ENCODE peak calls at places on chromosomes 5 and 9, in five cellular contexts. One of them, this sample, is unnamed.

GRCh38 chr9:91426123-91426745 is 2.6 kb upstream of the NFIL3 start:
- DNase-seq in upper lobe of right lung: no peak
- DNase-seq in left ventricle myocardium inferior: no peak
- DNase-seq in AG10803: peak
- DNase-seq in WERI-Rb-1: no peak
- DNase-seq in this sample: peak

GRCh38 chr5:177592905-177593304 is 902 bp downstream of the TMED9 start:
- DNase-seq in upper lobe of right lung: peak
- DNase-seq in left ventricle myocardium inferior: no peak
- DNase-seq in AG10803: no peak
- DNase-seq in WERI-Rb-1: no peak
- DNase-seq in this sample: no peak

GRCh38 chr5:58582004-58582403 is 871 bp upstream of the RAB3C start:
- DNase-seq in upper lobe of right lung: peak
- DNase-seq in left ventricle myocardium inferior: no peak
- DNase-seq in AG10803: no peak
- DNase-seq in WERI-Rb-1: peak
- DNase-seq in this sample: no peak

GRCh38 chr9:124267271-124267807 is 9.6 kb downstream of the NEK6 start:
- DNase-seq in upper lobe of right lung: peak
- DNase-seq in left ventricle myocardium inferior: no peak
- DNase-seq in AG10803: peak
- DNase-seq in WERI-Rb-1: no peak
- DNase-seq in this sample: peak

GRCh38 chr9:14910178-14910805 is at the start of gene FREM1:
- DNase-seq in upper lobe of right lung: peak
- DNase-seq in left ventricle myocardium inferior: peak
- DNase-seq in AG10803: no peak
- DNase-seq in WERI-Rb-1: no peak
- DNase-seq in this sample: peak

GRCh38 chr5:150404991-150405816 is 7.5 kb downstream of the CD74 start:
- DNase-seq in upper lobe of right lung: no peak
- DNase-seq in left ventricle myocardium inferior: no peak
- DNase-seq in AG10803: no peak
- DNase-seq in WERI-Rb-1: no peak
- DNase-seq in this sample: no peak

GRCh38 chr9:91182429-91182828 is 179.3 kb downstream of the AUH start:
- DNase-seq in upper lobe of right lung: no peak
- DNase-seq in left ventricle myocardium inferior: no peak
- DNase-seq in AG10803: no peak
- DNase-seq in WERI-Rb-1: no peak
- DNase-seq in this sample: no peak

GRCh38 chr5:139379626-139380449 is 3.3 kb downstream of the SLC23A1 start:
- DNase-seq in upper lobe of right lung: no peak
- DNase-seq in left ventricle myocardium inferior: no peak
- DNase-seq in AG10803: no peak
- DNase-seq in WERI-Rb-1: no peak
- DNase-seq in this sample: no peak

GRCh38 chr9:33926746-33927485 is 110.0 kb downstream of the UBE2R2 start:
- DNase-seq in upper lobe of right lung: no peak
- DNase-seq in left ventricle myocardium inferior: no peak
- DNase-seq in AG10803: no peak
- DNase-seq in WERI-Rb-1: no peak
- DNase-seq in this sample: no peak

GRCh38 chr5:144117412-144117811 is 53.0 kb downstream of the YIPF5 start:
- DNase-seq in upper lobe of right lung: no peak
- DNase-seq in left ventricle myocardium inferior: no peak
- DNase-seq in AG10803: no peak
- DNase-seq in WERI-Rb-1: no peak
- DNase-seq in this sample: no peak

GRCh38 chr9:93683331-93684134 is 107.1 kb downstream of the PHF2 start:
- DNase-seq in upper lobe of right lung: peak
- DNase-seq in left ventricle myocardium inferior: no peak
- DNase-seq in AG10803: no peak
- DNase-seq in WERI-Rb-1: peak
- DNase-seq in this sample: no peak

GRCh38 chr5:34543687-34544086 is 112.4 kb upstream of the RAI14 start:
- DNase-seq in upper lobe of right lung: no peak
- DNase-seq in left ventricle myocardium inferior: no peak
- DNase-seq in AG10803: no peak
- DNase-seq in WERI-Rb-1: no peak
- DNase-seq in this sample: no peak

GRCh38 chr9:34546834-34547827 is 24.3 kb upstream of the ENHO start:
- DNase-seq in upper lobe of right lung: peak
- DNase-seq in left ventricle myocardium inferior: peak
- DNase-seq in AG10803: peak
- DNase-seq in WERI-Rb-1: peak
- DNase-seq in this sample: peak

GRCh38 chr5:77607324-77607723 is 31.2 kb downstream of the OTP start:
- DNase-seq in upper lobe of right lung: no peak
- DNase-seq in left ventricle myocardium inferior: no peak
- DNase-seq in AG10803: no peak
- DNase-seq in WERI-Rb-1: no peak
- DNase-seq in this sample: no peak

GRCh38 chr5:172630082-172630481 is 11.0 kb upstream of the NEURL1B start:
- DNase-seq in upper lobe of right lung: no peak
- DNase-seq in left ventricle myocardium inferior: no peak
- DNase-seq in AG10803: no peak
- DNase-seq in WERI-Rb-1: no peak
- DNase-seq in this sample: no peak

GRCh38 chr9:130348341-130348740 is 82.8 kb downstream of the HMCN2 start:
- DNase-seq in upper lobe of right lung: no peak
- DNase-seq in left ventricle myocardium inferior: no peak
- DNase-seq in AG10803: no peak
- DNase-seq in WERI-Rb-1: no peak
- DNase-seq in this sample: no peak

GRCh38 chr9:96071245-96072124 is 196.0 kb downstream of the ERCC6L2 start:
- DNase-seq in upper lobe of right lung: no peak
- DNase-seq in left ventricle myocardium inferior: no peak
- DNase-seq in AG10803: peak
- DNase-seq in WERI-Rb-1: peak
- DNase-seq in this sample: peak

GRCh38 chr5:150227606-150228273 is 37.9 kb downstream of the SLC6A7 start:
- DNase-seq in upper lobe of right lung: peak
- DNase-seq in left ventricle myocardium inferior: no peak
- DNase-seq in AG10803: peak
- DNase-seq in WERI-Rb-1: no peak
- DNase-seq in this sample: peak

GRCh38 chr9:69820955-69821788 is 555 bp downstream of the CFAP95 start:
- DNase-seq in upper lobe of right lung: no peak
- DNase-seq in left ventricle myocardium inferior: no peak
- DNase-seq in AG10803: no peak
- DNase-seq in WERI-Rb-1: no peak
- DNase-seq in this sample: no peak

GRCh38 chr9:21919377-21920362 is 74.5 kb downstream of the CDKN2A start:
- DNase-seq in upper lobe of right lung: no peak
- DNase-seq in left ventricle myocardium inferior: no peak
- DNase-seq in AG10803: peak
- DNase-seq in WERI-Rb-1: no peak
- DNase-seq in this sample: peak

GRCh38 chr9:34378376-34379060 is 1.8 kb upstream of the MYORG start:
- DNase-seq in upper lobe of right lung: no peak
- DNase-seq in left ventricle myocardium inferior: no peak
- DNase-seq in AG10803: no peak
- DNase-seq in WERI-Rb-1: no peak
- DNase-seq in this sample: no peak

GRCh38 chr9:4242239-4242638 is 57.6 kb downstream of the GLIS3 start:
- DNase-seq in upper lobe of right lung: no peak
- DNase-seq in left ventricle myocardium inferior: no peak
- DNase-seq in AG10803: no peak
- DNase-seq in WERI-Rb-1: no peak
- DNase-seq in this sample: no peak

GRCh38 chr9:70043689-70044449 is at the start of gene MAMDC2:
- DNase-seq in upper lobe of right lung: peak
- DNase-seq in left ventricle myocardium inferior: peak
- DNase-seq in AG10803: peak
- DNase-seq in WERI-Rb-1: no peak
- DNase-seq in this sample: peak

GRCh38 chr5:24644757-24645156 is at the start of gene CDH10:
- DNase-seq in upper lobe of right lung: no peak
- DNase-seq in left ventricle myocardium inferior: no peak
- DNase-seq in AG10803: peak
- DNase-seq in WERI-Rb-1: peak
- DNase-seq in this sample: no peak

GRCh38 chr9:110744753-110745522 is 76.3 kb downstream of the MUSK start:
- DNase-seq in upper lobe of right lung: no peak
- DNase-seq in left ventricle myocardium inferior: no peak
- DNase-seq in AG10803: peak
- DNase-seq in WERI-Rb-1: no peak
- DNase-seq in this sample: peak

GRCh38 chr5:178941361-178941760 is 363 bp downstream of the ZNF454 start:
- DNase-seq in upper lobe of right lung: no peak
- DNase-seq in left ventricle myocardium inferior: peak
- DNase-seq in AG10803: no peak
- DNase-seq in WERI-Rb-1: no peak
- DNase-seq in this sample: no peak

GRCh38 chr5:3362606-3362910 is 233.1 kb upstream of the IRX1 start:
- DNase-seq in upper lobe of right lung: no peak
- DNase-seq in left ventricle myocardium inferior: no peak
- DNase-seq in AG10803: no peak
- DNase-seq in WERI-Rb-1: no peak
- DNase-seq in this sample: no peak

GRCh38 chr9:16640649-16641048 is 229.8 kb downstream of the BNC2 start:
- DNase-seq in upper lobe of right lung: no peak
- DNase-seq in left ventricle myocardium inferior: no peak
- DNase-seq in AG10803: no peak
- DNase-seq in WERI-Rb-1: no peak
- DNase-seq in this sample: no peak
- TF ChIP-seq CTCF in upper lobe of right lung: no peak
- TF ChIP-seq CTCF in left ventricle myocardium inferior: no peak
- TF ChIP-seq CTCF in AG10803: no peak
- TF ChIP-seq CTCF in WERI-Rb-1: peak
- TF ChIP-seq CTCF in this sample: peak

DNA sequence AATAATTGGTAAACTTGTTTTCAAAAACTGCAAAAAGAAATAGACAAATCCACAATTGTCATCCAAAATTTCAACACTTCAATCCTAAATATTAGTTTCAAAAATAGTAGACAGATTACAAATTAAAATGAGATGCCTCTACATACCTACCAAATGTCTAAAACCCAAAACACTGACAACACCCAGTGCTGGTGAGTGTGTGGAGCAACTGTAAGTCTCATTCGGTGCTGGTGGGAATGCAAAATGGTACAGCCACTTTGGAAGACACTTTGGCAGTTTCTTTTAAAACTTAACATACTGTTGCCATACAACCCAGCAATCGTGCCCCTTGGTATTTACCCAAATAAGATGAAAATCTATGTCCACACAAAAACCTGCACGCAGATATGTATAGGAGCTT is 6.7 kb downstream of the ECM2 start:
- DNase-seq in upper lobe of right lung: no peak
- DNase-seq in left ventricle myocardium inferior: no peak
- DNase-seq in AG10803: no peak
- DNase-seq in WERI-Rb-1: no peak
- DNase-seq in this sample: no peak
- H3K4me3 ChIP-seq in upper lobe of right lung: no peak
- H3K4me3 ChIP-seq in left ventricle myocardium inferior: no peak
- H3K4me3 ChIP-seq in AG10803: no peak
- H3K4me3 ChIP-seq in WERI-Rb-1: no peak
- H3K4me3 ChIP-seq in this sample: no peak

GRCh38 chr5:78648359-78649219 is at the start of gene LHFPL2:
- DNase-seq in upper lobe of right lung: peak
- DNase-seq in left ventricle myocardium inferior: peak
- DNase-seq in AG10803: peak
- DNase-seq in WERI-Rb-1: peak
- DNase-seq in this sample: peak
- TF ChIP-seq CTCF in upper lobe of right lung: no peak
- TF ChIP-seq CTCF in left ventricle myocardium inferior: no peak
- TF ChIP-seq CTCF in AG10803: no peak
- TF ChIP-seq CTCF in WERI-Rb-1: no peak
- TF ChIP-seq CTCF in this sample: no peak

DNA sequence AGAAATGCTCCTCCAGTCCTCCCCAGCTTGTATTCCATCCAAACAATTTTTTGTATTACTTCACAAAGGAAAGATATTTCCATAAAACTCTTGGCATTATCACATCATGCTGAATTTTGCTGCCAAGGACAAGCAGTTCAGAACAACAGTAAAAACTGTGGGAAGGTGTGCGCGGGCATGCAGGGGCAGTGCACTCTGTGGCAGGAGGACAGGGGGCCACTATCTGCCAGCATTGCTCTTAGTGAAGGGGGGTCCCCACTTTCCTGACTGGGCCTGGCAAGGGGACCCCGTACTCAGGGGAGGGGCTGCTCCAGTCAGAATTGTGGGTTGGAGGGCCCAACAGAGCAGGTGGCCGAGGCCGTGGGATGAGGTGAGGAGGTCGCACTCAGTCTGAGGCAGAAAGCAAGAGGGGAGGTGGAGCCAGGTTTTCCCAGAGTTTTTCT is 32.8 kb downstream of the ANGPTL2 start:
- DNase-seq in upper lobe of right lung: no peak
- DNase-seq in left ventricle myocardium inferior: no peak
- DNase-seq in AG10803: no peak
- DNase-seq in WERI-Rb-1: no peak
- DNase-seq in this sample: no peak
- H3K4me3 ChIP-seq in upper lobe of right lung: no peak
- H3K4me3 ChIP-seq in left ventricle myocardium inferior: no peak
- H3K4me3 ChIP-seq in AG10803: no peak
- H3K4me3 ChIP-seq in WERI-Rb-1: no peak
- H3K4me3 ChIP-seq in this sample: no peak

DNA sequence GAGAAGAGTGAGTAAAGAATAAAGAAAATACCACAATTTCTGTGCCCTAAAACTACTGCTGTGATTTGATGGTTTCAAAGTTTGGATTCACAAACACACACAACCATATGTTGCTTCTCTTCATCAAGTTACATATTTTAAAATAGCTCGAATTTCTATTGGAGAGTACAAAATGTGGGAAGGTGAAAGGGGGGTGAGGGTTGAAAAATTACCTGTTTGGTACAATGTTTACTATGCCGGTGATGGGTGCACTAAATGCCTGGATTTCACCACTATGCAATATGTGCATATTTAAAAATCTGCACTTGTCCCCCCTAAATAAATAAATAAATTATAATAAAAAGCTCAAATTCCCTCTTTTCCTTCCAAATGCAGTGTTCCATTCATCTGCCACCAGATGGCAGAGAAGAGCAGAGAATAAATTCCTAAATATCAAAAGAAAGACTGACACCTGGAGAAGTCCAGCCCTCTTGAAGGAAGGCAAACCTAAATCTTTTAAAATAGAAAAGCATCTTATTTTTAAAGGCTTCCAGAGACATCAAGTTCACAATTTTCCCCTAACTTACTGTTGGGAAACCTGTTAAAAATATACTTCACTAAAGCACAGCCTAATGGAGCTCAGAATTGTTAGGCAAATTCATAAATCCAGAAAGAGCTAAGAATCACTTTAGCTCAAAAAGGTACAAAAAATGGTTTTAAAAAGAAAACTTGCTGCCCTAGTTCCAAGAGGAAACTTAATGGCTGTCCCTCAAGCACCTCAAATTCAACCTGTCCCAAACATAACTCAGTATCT is 24.8 kb upstream of the HNRNPA0 start:
- DNase-seq in upper lobe of right lung: no peak
- DNase-seq in left ventricle myocardium inferior: no peak
- DNase-seq in AG10803: peak
- DNase-seq in WERI-Rb-1: no peak
- DNase-seq in this sample: peak
- TF ChIP-seq CTCF in upper lobe of right lung: peak
- TF ChIP-seq CTCF in left ventricle myocardium inferior: peak
- TF ChIP-seq CTCF in AG10803: peak
- TF ChIP-seq CTCF in WERI-Rb-1: peak
- TF ChIP-seq CTCF in this sample: peak

GRCh38 chr5:75891020-75891419 is 173.8 kb upstream of the POC5 start:
- DNase-seq in upper lobe of right lung: no peak
- DNase-seq in left ventricle myocardium inferior: no peak
- DNase-seq in AG10803: no peak
- DNase-seq in WERI-Rb-1: no peak
- DNase-seq in this sample: no peak
- H3K4me3 ChIP-seq in upper lobe of right lung: no peak
- H3K4me3 ChIP-seq in left ventricle myocardium inferior: no peak
- H3K4me3 ChIP-seq in AG10803: no peak
- H3K4me3 ChIP-seq in WERI-Rb-1: no peak
- H3K4me3 ChIP-seq in this sample: no peak

GRCh38 chr5:56858777-56859442 is 43.6 kb downstream of the MAP3K1 start:
- DNase-seq in upper lobe of right lung: no peak
- DNase-seq in left ventricle myocardium inferior: no peak
- DNase-seq in AG10803: no peak
- DNase-seq in WERI-Rb-1: no peak
- DNase-seq in this sample: no peak
- TF ChIP-seq CTCF in upper lobe of right lung: no peak
- TF ChIP-seq CTCF in left ventricle myocardium inferior: no peak
- TF ChIP-seq CTCF in AG10803: no peak
- TF ChIP-seq CTCF in WERI-Rb-1: no peak
- TF ChIP-seq CTCF in this sample: no peak